ENCODE peak calls at places on chromosomes 3 and 15, in four cellular contexts. H is SW 1271, L is Karpas-422, W is NCI-H1105. O is an unnamed sample.

GRCh38 chr3:194418671-194419070 is 19.6 kb upstream of the GP5 start:
- DNase-seq in W (no peak), L (no peak), H (no peak), O (no peak)

GRCh38 chr3:54915976-54916375 is 11.9 kb downstream of the LRTM1 start:
- DNase-seq in W (no peak), L (no peak), H (no peak), O (no peak)

GRCh38 chr3:171606151-171606751 is 146.0 kb upstream of the TNIK start:
- DNase-seq in H (no peak), W (no peak), L (no peak), O (no peak)

GRCh38 chr15:74783072-74783807 is 1.4 kb downstream of the CSK start:
- DNase-seq in L (peak), W (no peak), H (peak), O (no peak)

GRCh38 chr15:73794501-73795133 is 41.5 kb upstream of the INSYN1 start:
- DNase-seq in H (peak), W (no peak), L (no peak), O (no peak)

GRCh38 chr3:12891985-12892839 is 50.8 kb upstream of the RPL32 start:
- DNase-seq in W (peak), H (peak), L (peak), O (no peak)

GRCh38 chr3:190019840-190020239 is 100.9 kb downstream of the P3H2 start:
- DNase-seq in L (no peak), H (peak), W (no peak), O (no peak)

GRCh38 chr3:187291001-187291511 is 481 bp downstream of the MASP1 start:
- DNase-seq in H (no peak), W (no peak), L (no peak), O (no peak)

GRCh38 chr3:64717411-64717810 is 29.6 kb upstream of the ADAMTS9 start:
- DNase-seq in H (no peak), L (no peak), W (no peak), O (no peak)

GRCh38 chr15:99117563-99118257 is 12.8 kb downstream of the SYNM start:
- DNase-seq in L (no peak), H (no peak), W (no peak), O (no peak)

GRCh38 chr3:159458010-159458409 is 530.6 kb upstream of the IL12A start:
- DNase-seq in L (no peak), W (no peak), H (peak), O (no peak)

GRCh38 chr15:70708839-70709238 is 54.5 kb downstream of the UACA start:
- DNase-seq in H (no peak), W (no peak), L (no peak), O (no peak)

GRCh38 chr3:185537369-185537970 is 14.9 kb downstream of the LIPH start:
- DNase-seq in L (peak), H (peak), W (no peak), O (no peak)

GRCh38 chr15:99706557-99707303 is 26.5 kb downstream of the LYSMD4 start:
- DNase-seq in L (no peak), H (no peak), W (no peak), O (no peak)

GRCh38 chr3:197394464-197395321 is 96.3 kb upstream of the DLG1 start:
- DNase-seq in L (no peak), H (no peak), W (no peak), O (no peak)

GRCh38 chr3:195906865-195907729 is 1.3 kb downstream of the TNK2 start:
- DNase-seq in H (no peak), L (peak), W (no peak), O (no peak)

GRCh38 chr15:22888120-22888859 is 49.8 kb downstream of the NIPA2 start:
- DNase-seq in H (no peak), L (no peak), W (no peak), O (no peak)

GRCh38 chr3:59607628-59608027 is 557.8 kb upstream of the CFAP20DC start:
- DNase-seq in L (no peak), H (no peak), W (peak), O (no peak)

GRCh38 chr3:85193565-85193964 is 234.8 kb downstream of the CADM2 start:
- DNase-seq in L (no peak), W (no peak), H (no peak), O (no peak)

GRCh38 chr3:189304465-189305341 is 132.9 kb downstream of the TPRG1 start:
- DNase-seq in L (no peak), H (no peak), W (peak), O (no peak)

GRCh38 chr15:40878785-40879184 is 4.8 kb upstream of the RHOV start:
- DNase-seq in L (no peak), W (no peak), H (no peak), O (no peak)

O was measured in esophagus squamous epithelium.